ENCODE peak calls at places on chromosomes 1 and 21, in five cellular contexts. Y is right lobe of liver; F is stimulated activated naive CD8-positive, alpha-beta T cell treated with anti-CD3 and anti-CD28 coated beads, Interleukin-15, Interleukin-2, amounts not matched to agents 100 U/mL and 50 U/mL, for 24 hours; Z is HEK293T; W is stimulated activated CD4-positive, alpha-beta T cell treated with anti-CD3 and anti-CD28 coated beads, Interleukin-1b, Interleukin-23, amount 100 ng/mL, for 48 hours. O is an unnamed sample.

GRCh38 chr1:210085359-210085758 is 147.2 kb upstream of the SERTAD4 start:
- DNase-seq in Y (no peak), Z (no peak), F (no peak), W (no peak), O (no peak)

GRCh38 chr1:35936828-35937227 is 5.9 kb downstream of the AGO3 start:
- DNase-seq in Y (no peak), F (no peak), Z (no peak), W (no peak), O (no peak)

GRCh38 chr1:19327301-19327700 is 15.2 kb downstream of the SLC66A1 start:
- DNase-seq in Y (no peak), F (no peak), W (no peak), Z (no peak), O (no peak)

GRCh38 chr1:99069146-99069545 is 64.5 kb upstream of the PLPPR5 start:
- DNase-seq in W (no peak), F (no peak), Y (no peak), Z (no peak), O (no peak)

GRCh38 chr1:205920861-205921558 is 22.2 kb downstream of the SLC26A9 start:
- DNase-seq in F (no peak), Y (no peak), Z (no peak), W (no peak), O (no peak)

GRCh38 chr1:53112271-53112774 is 30.1 kb downstream of the SLC1A7 start:
- DNase-seq in Z (no peak), Y (no peak), W (no peak), F (no peak), O (no peak)

GRCh38 chr1:116167625-116168276 is 56.6 kb downstream of the MAB21L3 start:
- DNase-seq in F (no peak), Y (no peak), Z (no peak), W (no peak), O (no peak)

GRCh38 chr1:229714964-229715603 is 89.0 kb downstream of the URB2 start:
- DNase-seq in Y (no peak), Z (no peak), F (peak), W (peak), O (peak)

GRCh38 chr1:17615157-17615556 is 75.7 kb downstream of the ARHGEF10L start:
- DNase-seq in Y (no peak), W (no peak), F (no peak), Z (no peak), O (no peak)

GRCh38 chr1:29461115-29461739 is 224.9 kb downstream of the PTPRU start:
- DNase-seq in Y (peak), W (no peak), F (no peak), Z (no peak), O (no peak)

GRCh38 chr21:45535341-45536081 is 6.7 kb downstream of the SLC19A1 start:
- DNase-seq in Y (peak), Z (no peak), F (no peak), W (no peak), O (no peak)

GRCh38 chr1:6026095-6026809 is 19.4 kb upstream of the KCNAB2 start:
- DNase-seq in F (peak), W (peak), Y (peak), Z (no peak), O (peak)

GRCh38 chr1:194292912-194293311 is 1106.5 kb upstream of the B3GALT2 start:
- DNase-seq in F (no peak), W (no peak), Z (no peak), Y (no peak), O (no peak)

GRCh38 chr21:46059195-46059594 is 38.7 kb upstream of the COL6A2 start:
- DNase-seq in W (no peak), Z (no peak), F (no peak), Y (no peak), O (no peak)

GRCh38 chr1:30718636-30719405 is 4.6 kb downstream of the MATN1 start:
- DNase-seq in W (peak), Z (peak), F (peak), Y (peak), O (peak)

GRCh38 chr1:4615501-4615900 is 38.9 kb upstream of the AJAP1 start:
- DNase-seq in Y (no peak), W (no peak), Z (no peak), F (no peak), O (no peak)

GRCh38 chr1:231512147-231512698 is 16.2 kb upstream of the TSNAX start:
- DNase-seq in F (no peak), Z (no peak), W (no peak), Y (no peak), O (no peak)

GRCh38 chr1:225877570-225877969 is 4.6 kb downstream of the TMEM63A start:
- DNase-seq in F (peak), Y (peak), W (no peak), Z (peak), O (peak)

GRCh38 chr1:160748877-160749269 is 9.8 kb downstream of the SLAMF7 start:
- DNase-seq in W (no peak), Z (no peak), F (no peak), Y (no peak), O (no peak)

GRCh38 chr1:52306227-52307006 is 59.6 kb downstream of the CC2D1B start:
- DNase-seq in W (no peak), F (no peak), Y (no peak), Z (no peak), O (no peak)

GRCh38 chr1:229158317-229159294 is 112.3 kb upstream of the RAB4A start:
- DNase-seq in F (no peak), Y (no peak), W (no peak), Z (no peak), O (no peak)

GRCh38 chr1:204405988-204406387 is 5.6 kb downstream of the PPP1R15B start:
- DNase-seq in W (no peak), F (no peak), Z (no peak), Y (no peak), O (no peak)

GRCh38 chr21:37220433-37220980 is 46.6 kb downstream of the VPS26C start:
- DNase-seq in Z (no peak), Y (no peak), W (peak), F (peak), O (peak)

GRCh38 chr1:14390816-14391215 is 207.7 kb upstream of the KAZN start:
- DNase-seq in Z (no peak), W (no peak), Y (no peak), F (no peak), O (peak)

GRCh38 chr1:203188686-203189232 is 2.3 kb upstream of the CHI3L1 start:
- DNase-seq in F (no peak), Z (no peak), Y (peak), W (no peak), O (no peak)

GRCh38 chr1:64950284-64950809 is 16.0 kb downstream of the JAK1 start:
- DNase-seq in Y (no peak), W (no peak), F (no peak), Z (no peak), O (no peak)

GRCh38 chr1:1167416-1168155 is 6.1 kb upstream of the TTLL10 start:
- DNase-seq in Y (no peak), Z (no peak), F (no peak), W (no peak), O (no peak)

GRCh38 chr1:229717774-229718173 is 91.7 kb downstream of the URB2 start:
- DNase-seq in W (no peak), Z (no peak), Y (no peak), F (no peak), O (peak)

GRCh38 chr1:119370748-119371147 is 2.2 kb downstream of the HAO2 start:
- DNase-seq in W (no peak), Y (no peak), F (no peak), Z (no peak), O (no peak)

O was measured in MM.1S.